ENCODE peak calls at places on chromosomes 6 and 20, in seven cellular contexts. K is left lung, O is GM23248, Q is fibroblast of lung, B is adipocyte, X is lower lobe of right lung, S is lung. V is an unnamed sample.

GRCh38 chr6:11769244-11769643 is 9.4 kb downstream of the ADTRP start:
- DNase-seq in B (no peak), K (no peak), S (no peak), Q (no peak), X (no peak), O (peak; percentile 52), V (no peak)

GRCh38 chr20:39532205-39532604 is 570.1 kb downstream of the DHX35 start:
- DNase-seq in B (no peak), K (no peak), Q (no peak), S (no peak), O (no peak), X (no peak), V (no peak)

GRCh38 chr6:69846770-69847506 is 19.4 kb upstream of the COL19A1 start:
- DNase-seq in K (no peak), O (no peak), B (peak; percentile 62), Q (no peak), X (no peak), S (no peak), V (no peak)

GRCh38 chr6:126268087-126268486 is 71.8 kb upstream of the CENPW start:
- DNase-seq in O (no peak), B (no peak), Q (no peak), S (no peak), K (no peak), X (no peak), V (no peak)

GRCh38 chr6:100663219-100663863 is 198.6 kb upstream of the SIM1 start:
- DNase-seq in X (no peak), K (no peak), O (peak; percentile 91), S (no peak), Q (peak; percentile 77), B (peak; percentile 77), V (peak; percentile 8)

GRCh38 chr6:165010556-165011535 is 298.6 kb downstream of the C6orf118 start:
- DNase-seq in K (no peak), B (no peak), Q (no peak), S (no peak), X (no peak), O (peak; percentile 61), V (peak; percentile 31)

GRCh38 chr20:61522498-61523090 is 270.5 kb downstream of the CDH4 start:
- DNase-seq in B (no peak), X (no peak), S (no peak), K (no peak), O (no peak), Q (no peak), V (no peak)

GRCh38 chr6:25343984-25344383 is 64.8 kb downstream of the CARMIL1 start:
- DNase-seq in X (no peak), B (no peak), Q (no peak), S (no peak), O (no peak), K (no peak), V (no peak)

GRCh38 chr6:11368760-11369159 is 136.3 kb upstream of the NEDD9 start:
- DNase-seq in X (no peak), O (no peak), Q (no peak), B (no peak), S (no peak), K (no peak), V (no peak)

DNA sequence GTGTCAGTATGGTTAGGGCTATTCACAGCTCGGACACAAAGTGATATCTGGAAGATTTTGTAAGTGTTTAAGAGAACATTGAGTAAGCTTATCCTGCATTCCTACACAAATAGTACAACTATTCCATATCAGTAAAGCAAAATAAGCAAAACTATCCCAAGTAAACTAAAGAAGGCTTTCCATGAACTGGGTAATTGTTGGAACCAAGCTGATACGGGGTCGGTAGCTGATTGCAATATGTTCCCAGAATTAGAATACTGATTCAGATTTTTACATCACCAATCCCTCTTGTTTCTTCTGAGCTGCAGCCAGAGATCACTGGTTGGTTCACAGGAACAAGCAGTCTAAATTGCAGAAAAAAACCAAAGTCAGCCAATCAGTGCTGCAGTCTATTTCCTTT is 54.1 kb downstream of the CDS2 start:
- DNase-seq in B (peak; percentile 7), X (no peak), K (no peak), Q (peak; percentile 9), S (no peak), O (no peak), V (no peak)
- H3K4me1 ChIP-seq in B (peaks cover 30% of the 10 kb centered on the region), X (no peaks in the 10 kb centered on the region), K (no peaks in the 10 kb centered on the region), Q (peaks cover 6% of the 10 kb centered on the region), S (peaks cover 13% of the 10 kb centered on the region), O (peaks cover 4% of the 10 kb centered on the region), V (no peaks in the 10 kb centered on the region)

GRCh38 chr20:63950701-63951397 is 5.4 kb downstream of the UCKL1 start:
- DNase-seq in Q (no peak), X (no peak), O (no peak), B (no peak), K (peak; percentile 66), S (no peak), V (no peak)
- H3K4me1 ChIP-seq in Q (peaks cover 40% of the 10 kb centered on the region), X (peaks cover 83% of the 10 kb centered on the region), O (peaks cover 23% of the 10 kb centered on the region), B (peaks cover 51% of the 10 kb centered on the region), K (peaks cover 26% of the 10 kb centered on the region), S (peaks cover 4% of the 10 kb centered on the region), V (peaks cover 26% of the 10 kb centered on the region)

GRCh38 chr20:63703471-63703975 is 4.3 kb downstream of the ARFRP1 start:
- DNase-seq in O (no peak), S (no peak), B (no peak), Q (no peak), X (no peak), K (peak; percentile 67), V (no peak)

GRCh38 chr20:63701051-63701328 is 4.5 kb downstream of the TNFRSF6B start:
- DNase-seq in O (no peak), B (no peak), S (no peak), Q (no peak), K (no peak), X (no peak), V (no peak)

GRCh38 chr20:63701329-63702035 is 5.0 kb downstream of the TNFRSF6B start:
- DNase-seq in K (peak; percentile 73), O (no peak), S (no peak), B (no peak), X (no peak), Q (no peak), V (no peak)

GRCh38 chr20:63702751-63703470 is 4.9 kb downstream of the ARFRP1 start:
- DNase-seq in Q (no peak), S (no peak), O (no peak), K (peak; percentile 66), B (no peak), X (no peak), V (no peak)

DNA sequence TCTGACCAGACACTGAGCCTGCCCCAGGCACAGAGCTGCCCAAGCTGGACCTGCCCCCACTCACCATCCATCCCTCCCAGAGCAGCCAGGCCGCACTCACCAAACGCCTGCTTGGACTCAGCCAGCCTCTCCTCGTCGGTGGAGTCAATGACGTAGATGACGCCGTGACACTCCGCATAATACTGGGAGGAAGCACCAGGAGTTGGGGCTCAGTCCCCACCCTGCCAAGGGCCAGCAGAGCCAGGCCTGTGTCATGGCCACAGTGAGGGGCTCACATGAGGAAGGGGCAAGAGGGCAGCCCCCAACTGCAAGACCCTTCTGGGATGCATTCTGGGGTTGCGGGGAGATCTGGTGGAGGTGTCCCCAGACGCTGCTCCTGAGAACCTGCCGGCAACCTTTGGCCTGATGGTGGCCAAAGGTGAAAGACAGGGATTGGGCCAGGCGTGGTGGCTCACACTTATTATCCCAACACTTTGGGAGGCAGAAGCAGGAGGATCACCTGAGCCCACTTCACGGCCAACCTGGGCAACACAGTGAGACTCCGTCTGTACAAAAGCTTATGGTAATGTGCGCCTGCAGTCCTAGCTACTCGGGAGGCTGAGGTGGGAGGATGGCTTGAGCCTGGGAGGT is 5.6 kb downstream of the ARFRP1 start:
- DNase-seq in K (no peak), B (no peak), S (no peak), X (no peak), Q (no peak), O (no peak), V (no peak)
- H3K4me1 ChIP-seq in K (peaks cover 13% of the 10 kb centered on the region), B (peaks cover 38% of the 10 kb centered on the region), S (no peaks in the 10 kb centered on the region), X (peaks cover 41% of the 10 kb centered on the region), Q (peaks cover 29% of the 10 kb centered on the region), O (peaks cover 35% of the 10 kb centered on the region), V (peaks cover 9% of the 10 kb centered on the region)

GRCh38 chr6:1076531-1077453 is 235.1 kb upstream of the FOXQ1 start:
- DNase-seq in K (no peak), Q (no peak), O (no peak), S (no peak), X (no peak), B (no peak), V (peak; percentile 67)

GRCh38 chr6:1077822-1078221 is 234.1 kb upstream of the FOXQ1 start:
- DNase-seq in X (no peak), Q (no peak), K (no peak), O (no peak), B (no peak), S (no peak), V (no peak)

GRCh38 chr6:1075880-1076279 is 236.0 kb upstream of the FOXQ1 start:
- DNase-seq in O (no peak), X (no peak), B (no peak), K (no peak), S (no peak), Q (no peak), V (no peak)

GRCh38 chr6:1079525-1079924 is 232.4 kb upstream of the FOXQ1 start:
- DNase-seq in S (peak; percentile 34), K (no peak), Q (no peak), X (no peak), O (no peak), B (no peak), V (peak; percentile 53)

DNA sequence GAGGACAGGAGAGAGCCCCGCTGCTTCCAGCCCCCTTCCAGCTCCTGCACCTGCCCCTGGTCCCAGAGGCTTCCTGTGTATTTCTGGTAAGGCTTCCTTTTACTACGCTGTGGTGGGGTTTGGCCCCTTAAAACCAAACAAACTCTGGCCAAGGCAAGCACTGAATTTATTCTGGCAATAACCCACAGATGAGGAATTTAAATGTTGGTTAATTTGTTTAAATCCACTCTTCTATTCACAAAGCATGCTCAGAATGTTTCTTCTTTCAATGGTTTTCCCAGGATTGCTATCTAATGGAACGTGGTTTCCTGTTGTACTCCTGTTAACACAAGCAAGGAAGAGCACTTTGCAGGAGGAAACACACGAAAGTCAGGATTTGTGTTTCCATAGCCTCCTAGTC is 236.5 kb upstream of the FOXQ1 start:
- DNase-seq in S (no peak), O (no peak), Q (no peak), B (no peak), K (no peak), X (no peak), V (no peak)
- H3K4me1 ChIP-seq in S (no peaks in the 10 kb centered on the region), O (no peaks in the 10 kb centered on the region), Q (no peaks in the 10 kb centered on the region), B (peaks cover 6% of the 10 kb centered on the region), K (no peaks in the 10 kb centered on the region), X (no peaks in the 10 kb centered on the region), V (peaks cover 32% of the 10 kb centered on the region)

DNA sequence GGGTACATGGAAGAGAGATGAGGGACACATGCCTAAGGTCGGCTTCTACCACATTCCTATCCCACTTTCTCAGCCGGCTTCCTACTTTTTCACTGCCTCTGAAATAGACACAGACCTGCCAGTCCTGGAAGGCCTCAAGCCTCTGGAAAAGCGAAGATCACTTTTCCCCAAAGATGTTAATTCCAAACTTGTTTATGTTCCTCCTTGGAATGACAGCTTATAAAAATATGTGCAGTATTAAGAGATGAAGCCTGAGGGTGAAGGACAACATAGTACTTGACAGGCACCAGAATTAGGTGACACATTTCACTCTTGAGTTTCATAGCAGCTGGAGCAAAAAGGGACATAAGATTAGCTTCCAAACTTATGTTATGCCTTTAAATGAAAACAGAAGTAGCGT is 25.2 kb downstream of the FOXO3 start:
- DNase-seq in X (no peak), Q (no peak), B (no peak), O (no peak), K (no peak), S (no peak), V (no peak)
- H3K4me1 ChIP-seq in X (peaks cover 96% of the 10 kb centered on the region), Q (peaks cover 58% of the 10 kb centered on the region), B (peaks cover 86% of the 10 kb centered on the region), O (peaks cover 75% of the 10 kb centered on the region), K (peaks cover 71% of the 10 kb centered on the region), S (peaks cover 71% of the 10 kb centered on the region), V (peaks cover 91% of the 10 kb centered on the region)

V was measured in hepatocyte.